ENCODE peak calls at places on chromosomes 4 and X, in nine cellular contexts. N, J, K, T, P, Z, H, R and E are unnamed samples.

GRCh38 chrX:130085551-130085986 is 24.7 kb downstream of the ELF4 start:
- DNase-seq in N (peak), J (no peak), K (no peak), T (no peak), P (no peak), Z (peak), H (no peak), R (no peak), E (no peak)

GRCh38 chrX:9906919-9907318 is 60.2 kb upstream of the CLDN34 start:
- DNase-seq in N (no peak), J (no peak), K (no peak), T (no peak), P (no peak), Z (no peak), H (no peak), R (no peak), E (no peak)

GRCh38 chr4:172952052-172952451 is 216.6 kb upstream of the GALNT7 start:
- DNase-seq in N (no peak), J (no peak), K (no peak), T (no peak), P (no peak), Z (no peak), H (no peak), R (no peak), E (no peak)

GRCh38 chr4:2936773-2937145 is 26.4 kb downstream of the NOP14 start:
- DNase-seq in N (peak), J (no peak), K (peak), T (peak), P (no peak), Z (peak), H (no peak), R (no peak), E (no peak)

GRCh38 chr4:762211-763190 is 56.9 kb downstream of the PCGF3 start:
- DNase-seq in N (no peak), J (no peak), K (peak), T (no peak), P (no peak), Z (no peak), H (no peak), R (no peak), E (no peak)

GRCh38 chr4:71608674-71609062 is 175.2 kb downstream of the GC start:
- DNase-seq in N (no peak), J (no peak), K (no peak), T (no peak), P (no peak), Z (no peak), H (no peak), R (no peak), E (no peak)

GRCh38 chr4:151766691-151767090 is 5.9 kb upstream of the GATB start:
- DNase-seq in N (no peak), J (peak), K (no peak), T (no peak), P (no peak), Z (no peak), H (no peak), R (no peak), E (no peak)

GRCh38 chr4:176534566-176534965 is 214.8 kb downstream of the SPCS3 start:
- DNase-seq in N (peak), J (no peak), K (no peak), T (no peak), P (no peak), Z (no peak), H (no peak), R (no peak), E (no peak)

GRCh38 chrX:134459683-134460004 is 321 bp upstream of the HPRT1 start:
- DNase-seq in N (no peak), J (no peak), K (no peak), T (no peak), P (no peak), Z (no peak), H (no peak), R (no peak), E (no peak)

GRCh38 chrX:110509778-110510510 is 151.3 kb downstream of the RTL9 start:
- DNase-seq in N (peak), J (no peak), K (no peak), T (no peak), P (no peak), Z (no peak), H (no peak), R (no peak), E (no peak)